ENCODE peak calls at places on chromosomes 11 and 22, in six cellular contexts. N is RPMI8226, F is Panc1, Z is ACHN, X is activated T-cell treated with anti-CD3 and anti-CD28 coated beads for 24 hours, J is non-pigmented ciliary epithelial cell. Q is an unnamed sample.

GRCh38 chr22:35480627-35481565 is 59.7 kb upstream of the RASD2 start:
- DNase-seq in N (no peak), X (no peak), J (no peak), Z (no peak), F (no peak), Q (no peak)

GRCh38 chr11:74417379-74417804 is 19.2 kb upstream of the PGM2L1 start:
- DNase-seq in F (no peak), J (no peak), N (no peak), Z (no peak), X (no peak), Q (no peak)

GRCh38 chr22:16970446-16970845 is 37.6 kb downstream of the GAB4 start:
- DNase-seq in N (no peak), J (no peak), X (no peak), Z (peak), F (no peak), Q (peak)

GRCh38 chr22:31742115-31742514 is 7.8 kb downstream of the PRR14L start:
- DNase-seq in X (no peak), N (no peak), F (no peak), Z (no peak), J (no peak), Q (no peak)

GRCh38 chr11:94788396-94788795 is 20.2 kb downstream of the AMOTL1 start:
- DNase-seq in X (no peak), N (no peak), J (no peak), F (no peak), Z (no peak), Q (no peak)

GRCh38 chr11:859394-860131 is 16.9 kb downstream of the TSPAN4 start:
- DNase-seq in X (no peak), J (peak), N (peak), Z (no peak), F (no peak), Q (no peak)

GRCh38 chr11:15775051-15775541 is 581.2 kb downstream of the SOX6 start:
- DNase-seq in F (no peak), J (no peak), Z (no peak), N (no peak), X (no peak), Q (no peak)

GRCh38 chr11:60764879-60765278 is 8.2 kb downstream of the MS4A15 start:
- DNase-seq in X (no peak), F (no peak), N (no peak), Z (no peak), J (no peak), Q (no peak)

GRCh38 chr11:77080643-77081210 is 14.0 kb downstream of the CAPN5 start:
- DNase-seq in J (no peak), F (no peak), X (no peak), N (no peak), Z (no peak), Q (no peak)

GRCh38 chr22:20060700-20061480 is 19.2 kb upstream of the DGCR8 start:
- DNase-seq in J (no peak), N (no peak), X (no peak), F (no peak), Z (no peak), Q (no peak)

GRCh38 chr11:100791103-100791502 is 104.0 kb downstream of the ARHGAP42 start:
- DNase-seq in N (no peak), X (no peak), J (no peak), F (no peak), Z (no peak), Q (no peak)

GRCh38 chr11:110992481-110992880 is 253.0 kb upstream of the POU2AF2 start:
- DNase-seq in F (no peak), Z (no peak), X (no peak), J (no peak), N (no peak), Q (no peak)

GRCh38 chr11:13341028-13341427 is 63.4 kb downstream of the BMAL1 start:
- DNase-seq in N (peak), F (no peak), Z (no peak), X (no peak), J (no peak), Q (no peak)

GRCh38 chr22:38098410-38099249 is 11.9 kb downstream of the BAIAP2L2 start:
- DNase-seq in Z (no peak), J (no peak), N (no peak), F (no peak), X (no peak), Q (no peak)

GRCh38 chr22:24532075-24532474 is 22.9 kb downstream of the GUCD1 start:
- DNase-seq in X (no peak), N (no peak), Z (no peak), J (no peak), F (no peak), Q (no peak)

GRCh38 chr11:82823635-82824614 is 76.3 kb downstream of the PRCP start:
- DNase-seq in J (no peak), N (no peak), Z (no peak), X (no peak), F (no peak), Q (peak)

GRCh38 chr22:45996241-45997076 is 19.5 kb upstream of the WNT7B start:
- DNase-seq in Z (peak), X (no peak), N (no peak), J (no peak), F (no peak), Q (no peak)